ENCODE peak calls at places on chromosome 18, in four cellular contexts. One of them, this sample, is unnamed.

GRCh38 chr18:5142859-5143258 is 54.2 kb downstream of the AKAIN1 start:
- DNase-seq in HCT116: no peak
- DNase-seq in AG09309: no peak
- DNase-seq in choroid plexus epithelial cell: no peak
- DNase-seq in this sample: no peak

GRCh38 chr18:41753826-41754225 is 201.2 kb upstream of the PIK3C3 start:
- DNase-seq in AG09309: no peak
- DNase-seq in HCT116: no peak
- DNase-seq in choroid plexus epithelial cell: no peak
- DNase-seq in this sample: no peak

GRCh38 chr18:75137346-75137877 is 71.5 kb downstream of the PTGR3 start:
- DNase-seq in choroid plexus epithelial cell: no peak
- DNase-seq in HCT116: no peak
- DNase-seq in AG09309: no peak
- DNase-seq in this sample: no peak

GRCh38 chr18:69817335-69817935 is 130.2 kb downstream of the CD226 start:
- DNase-seq in choroid plexus epithelial cell: peak; percentile 61
- DNase-seq in AG09309: peak; percentile 66
- DNase-seq in HCT116: no peak
- DNase-seq in this sample: peak; percentile 33

GRCh38 chr18:41818381-41819355 is 136.4 kb upstream of the PIK3C3 start:
- DNase-seq in AG09309: no peak
- DNase-seq in choroid plexus epithelial cell: no peak
- DNase-seq in HCT116: no peak
- DNase-seq in this sample: no peak

GRCh38 chr18:49019446-49020045 is 68.8 kb upstream of the SMAD7 start:
- DNase-seq in choroid plexus epithelial cell: no peak
- DNase-seq in HCT116: no peak
- DNase-seq in AG09309: no peak
- DNase-seq in this sample: no peak

GRCh38 chr18:11984091-11984490 is 2.8 kb downstream of the IMPA2 start:
- DNase-seq in choroid plexus epithelial cell: no peak
- DNase-seq in AG09309: no peak
- DNase-seq in HCT116: no peak
- DNase-seq in this sample: no peak

GRCh38 chr18:47418746-47419145 is 167.3 kb upstream of the SKOR2 start:
- DNase-seq in AG09309: peak; percentile 16
- DNase-seq in HCT116: no peak
- DNase-seq in choroid plexus epithelial cell: no peak
- DNase-seq in this sample: no peak

GRCh38 chr18:75378674-75379315 is 48.7 kb downstream of the SMIM21 start:
- DNase-seq in HCT116: no peak
- DNase-seq in choroid plexus epithelial cell: no peak
- DNase-seq in AG09309: no peak
- DNase-seq in this sample: no peak

GRCh38 chr18:45526120-45526841 is 89.0 kb upstream of the SLC14A2 start:
- DNase-seq in HCT116: no peak
- DNase-seq in choroid plexus epithelial cell: peak; percentile 58
- DNase-seq in AG09309: peak; percentile 75
- DNase-seq in this sample: no peak

GRCh38 chr18:46677609-46678470 is 20.8 kb upstream of the LOXHD1 start:
- DNase-seq in HCT116: peak; percentile 2
- DNase-seq in choroid plexus epithelial cell: no peak
- DNase-seq in AG09309: no peak
- DNase-seq in this sample: no peak

GRCh38 chr18:28824183-28824574 is 647.2 kb upstream of the CDH2 start:
- DNase-seq in choroid plexus epithelial cell: no peak
- DNase-seq in HCT116: no peak
- DNase-seq in AG09309: no peak
- DNase-seq in this sample: no peak

GRCh38 chr18:40583671-40584070 is 1371.4 kb upstream of the PIK3C3 start:
- DNase-seq in AG09309: no peak
- DNase-seq in HCT116: no peak
- DNase-seq in choroid plexus epithelial cell: no peak
- DNase-seq in this sample: no peak

GRCh38 chr18:36851202-36851590 is 22.3 kb downstream of the KIAA1328 start:
- DNase-seq in AG09309: no peak
- DNase-seq in choroid plexus epithelial cell: no peak
- DNase-seq in HCT116: no peak
- DNase-seq in this sample: no peak

GRCh38 chr18:39564716-39565115 is 1999.1 kb upstream of the CELF4 start:
- DNase-seq in choroid plexus epithelial cell: no peak
- DNase-seq in AG09309: no peak
- DNase-seq in HCT116: no peak
- DNase-seq in this sample: no peak

GRCh38 chr18:49591271-49591670 is 29.4 kb downstream of the LIPG start:
- DNase-seq in HCT116: no peak
- DNase-seq in AG09309: no peak
- DNase-seq in choroid plexus epithelial cell: peak; percentile 27
- DNase-seq in this sample: no peak

GRCh38 chr18:79510731-79511141 is 115.0 kb downstream of the NFATC1 start:
- DNase-seq in choroid plexus epithelial cell: no peak
- DNase-seq in AG09309: no peak
- DNase-seq in HCT116: no peak
- DNase-seq in this sample: no peak

GRCh38 chr18:51196811-51197660 is 445 bp downstream of the MEX3C start:
- DNase-seq in HCT116: no peak
- DNase-seq in AG09309: no peak
- DNase-seq in choroid plexus epithelial cell: peak; percentile 64
- DNase-seq in this sample: no peak

GRCh38 chr18:45353530-45353929 is 261.7 kb upstream of the SLC14A2 start:
- DNase-seq in HCT116: no peak
- DNase-seq in choroid plexus epithelial cell: no peak
- DNase-seq in AG09309: no peak
- DNase-seq in this sample: no peak

GRCh38 chr18:63177822-63178525 is 141.6 kb downstream of the BCL2 start:
- DNase-seq in AG09309: no peak
- DNase-seq in choroid plexus epithelial cell: no peak
- DNase-seq in HCT116: no peak
- DNase-seq in this sample: peak; percentile 25

GRCh38 chr18:8703181-8703638 is 2.1 kb upstream of the MTCL1 start:
- DNase-seq in AG09309: no peak
- DNase-seq in HCT116: no peak
- DNase-seq in choroid plexus epithelial cell: no peak
- DNase-seq in this sample: no peak

GRCh38 chr18:13302611-13303267 is 84.2 kb downstream of the LDLRAD4 start:
- DNase-seq in HCT116: no peak
- DNase-seq in AG09309: no peak
- DNase-seq in choroid plexus epithelial cell: no peak
- DNase-seq in this sample: no peak

GRCh38 chr18:13301691-13302469 is 83.3 kb downstream of the LDLRAD4 start:
- DNase-seq in HCT116: no peak
- DNase-seq in choroid plexus epithelial cell: no peak
- DNase-seq in AG09309: no peak
- DNase-seq in this sample: no peak

GRCh38 chr18:13303761-13304364 is 85.3 kb downstream of the LDLRAD4 start:
- DNase-seq in choroid plexus epithelial cell: no peak
- DNase-seq in AG09309: no peak
- DNase-seq in HCT116: no peak
- DNase-seq in this sample: no peak

GRCh38 chr18:13308369-13308768 is 89.8 kb downstream of the LDLRAD4 start:
- DNase-seq in AG09309: no peak
- DNase-seq in HCT116: no peak
- DNase-seq in choroid plexus epithelial cell: no peak
- DNase-seq in this sample: no peak

GRCh38 chr18:13305326-13305725 is 86.8 kb downstream of the LDLRAD4 start:
- DNase-seq in choroid plexus epithelial cell: no peak
- DNase-seq in AG09309: no peak
- DNase-seq in HCT116: no peak
- DNase-seq in this sample: no peak
- H3K4me3 ChIP-seq in choroid plexus epithelial cell: no peak overlapping the region
- H3K4me3 ChIP-seq in AG09309: no peak overlapping the region
- H3K4me3 ChIP-seq in HCT116: no peak overlapping the region
- H3K4me3 ChIP-seq in this sample: no peak overlapping the region

GRCh38 chr18:73261923-73262322 is 394.1 kb upstream of the NETO1 start:
- DNase-seq in AG09309: no peak
- DNase-seq in choroid plexus epithelial cell: no peak
- DNase-seq in HCT116: no peak
- DNase-seq in this sample: no peak
- H3K4me3 ChIP-seq in AG09309: no peak overlapping the region
- H3K4me3 ChIP-seq in choroid plexus epithelial cell: no peak overlapping the region
- H3K4me3 ChIP-seq in HCT116: no peak overlapping the region
- H3K4me3 ChIP-seq in this sample: no peak overlapping the region

GRCh38 chr18:2982452-2983172 is 30.3 kb downstream of the LPIN2 start:
- DNase-seq in AG09309: no peak
- DNase-seq in choroid plexus epithelial cell: no peak
- DNase-seq in HCT116: no peak
- DNase-seq in this sample: no peak

GRCh38 chr18:2983296-2983695 is 29.6 kb downstream of the LPIN2 start:
- DNase-seq in choroid plexus epithelial cell: no peak
- DNase-seq in HCT116: no peak
- DNase-seq in AG09309: no peak
- DNase-seq in this sample: no peak

GRCh38 chr18:2979871-2980606 is 32.9 kb downstream of the LPIN2 start:
- DNase-seq in HCT116: no peak
- DNase-seq in choroid plexus epithelial cell: no peak
- DNase-seq in AG09309: no peak
- DNase-seq in this sample: no peak

GRCh38 chr18:2980607-2980923 is 32.4 kb downstream of the LPIN2 start:
- DNase-seq in AG09309: no peak
- DNase-seq in HCT116: no peak
- DNase-seq in choroid plexus epithelial cell: no peak
- DNase-seq in this sample: no peak

GRCh38 chr18:2981212-2981728 is 31.7 kb downstream of the LPIN2 start:
- DNase-seq in HCT116: no peak
- DNase-seq in AG09309: peak; percentile 42
- DNase-seq in choroid plexus epithelial cell: peak; percentile 97
- DNase-seq in this sample: peak; percentile 91
- H3K4me3 ChIP-seq in HCT116: no peak overlapping the region
- H3K4me3 ChIP-seq in AG09309: no peak overlapping the region
- H3K4me3 ChIP-seq in choroid plexus epithelial cell: no peak overlapping the region
- H3K4me3 ChIP-seq in this sample: no peak overlapping the region

GRCh38 chr18:23995180-23995579 is 19.4 kb upstream of the TTC39C start:
- DNase-seq in AG09309: no peak
- DNase-seq in choroid plexus epithelial cell: no peak
- DNase-seq in HCT116: no peak
- DNase-seq in this sample: no peak

GRCh38 chr18:23992119-23992940 is 22.2 kb upstream of the TTC39C start:
- DNase-seq in AG09309: no peak
- DNase-seq in choroid plexus epithelial cell: no peak
- DNase-seq in HCT116: no peak
- DNase-seq in this sample: no peak

GRCh38 chr18:23990474-23991410 is 23.8 kb upstream of the TTC39C start:
- DNase-seq in HCT116: no peak
- DNase-seq in AG09309: no peak
- DNase-seq in choroid plexus epithelial cell: no peak
- DNase-seq in this sample: no peak

GRCh38 chr18:23994361-23994902 is 20.1 kb upstream of the TTC39C start:
- DNase-seq in HCT116: peak; percentile 18
- DNase-seq in choroid plexus epithelial cell: peak; percentile 82
- DNase-seq in AG09309: peak; percentile 78
- DNase-seq in this sample: peak; percentile 85

DNA sequence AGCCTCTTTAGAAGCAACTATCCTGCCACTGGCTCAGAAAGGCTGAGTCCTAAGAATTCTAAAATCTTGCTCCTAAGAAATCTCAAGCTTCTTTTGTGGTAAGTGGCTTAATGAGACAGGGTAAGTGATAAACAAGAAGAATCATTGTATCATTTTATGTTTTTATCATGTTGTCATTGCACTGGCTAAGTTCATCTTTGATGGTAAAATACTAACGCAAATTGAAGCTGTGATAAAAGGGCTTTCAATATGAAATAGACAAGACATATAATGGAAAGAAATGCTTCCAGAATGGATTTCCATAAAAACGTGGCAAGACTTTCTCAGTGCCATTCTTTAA is 21.6 kb upstream of the TTC39C start:
- DNase-seq in HCT116: no peak
- DNase-seq in choroid plexus epithelial cell: no peak
- DNase-seq in AG09309: no peak
- DNase-seq in this sample: no peak
- H3K4me3 ChIP-seq in HCT116: no peak overlapping the region
- H3K4me3 ChIP-seq in choroid plexus epithelial cell: no peak overlapping the region
- H3K4me3 ChIP-seq in AG09309: no peak overlapping the region
- H3K4me3 ChIP-seq in this sample: no peak overlapping the region

DNA sequence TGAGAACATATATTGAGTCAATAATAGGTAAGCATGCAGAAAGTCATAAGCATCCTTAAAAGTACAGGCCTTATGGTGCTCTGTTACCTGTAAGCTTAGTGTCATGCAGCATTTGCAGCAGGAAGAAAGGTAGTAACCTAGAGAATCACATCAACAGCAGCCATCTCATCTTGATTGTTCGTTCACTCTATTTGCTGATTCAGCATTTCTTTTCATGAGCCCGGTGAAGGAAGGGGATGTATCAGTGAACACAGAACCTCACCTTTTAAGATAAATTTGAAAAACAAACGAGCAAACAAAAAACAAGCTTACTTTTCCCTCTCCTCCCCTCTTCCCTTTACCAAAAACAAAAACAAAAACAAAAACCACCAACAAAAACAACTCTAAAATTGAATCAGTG is 89.9 kb downstream of the MIB1 start:
- DNase-seq in HCT116: no peak
- DNase-seq in AG09309: no peak
- DNase-seq in choroid plexus epithelial cell: no peak
- DNase-seq in this sample: no peak
- H3K4me3 ChIP-seq in HCT116: no peak overlapping the region
- H3K4me3 ChIP-seq in AG09309: no peak overlapping the region
- H3K4me3 ChIP-seq in choroid plexus epithelial cell: no peak overlapping the region
- H3K4me3 ChIP-seq in this sample: no peak overlapping the region

DNA sequence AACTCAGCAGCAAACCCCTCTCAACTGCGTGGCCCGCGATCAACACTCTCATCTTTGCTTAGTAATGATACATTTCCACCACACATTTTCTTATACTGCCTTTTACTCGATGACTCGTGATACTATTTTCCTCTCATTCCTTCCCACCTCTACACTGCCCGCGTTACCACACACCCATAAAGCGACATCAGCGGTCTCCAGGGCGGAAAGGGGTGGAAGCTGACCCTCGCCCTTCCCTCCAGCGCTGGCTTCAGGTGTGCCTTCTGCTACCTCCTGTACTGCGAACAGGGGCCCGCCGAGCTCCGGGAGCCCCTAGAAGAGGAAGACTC is 1.3 kb downstream of the NETO1 start:
- DNase-seq in HCT116: no peak
- DNase-seq in AG09309: no peak
- DNase-seq in choroid plexus epithelial cell: no peak
- DNase-seq in this sample: no peak
- H3K4me3 ChIP-seq in HCT116: no peak overlapping the region
- H3K4me3 ChIP-seq in AG09309: peak overlapping the region; percentile 79
- H3K4me3 ChIP-seq in choroid plexus epithelial cell: no peak overlapping the region
- H3K4me3 ChIP-seq in this sample: peak overlapping the region; percentile 47

GRCh38 chr18:31744661-31745060 is 16.0 kb downstream of the SLC25A52 start:
- DNase-seq in choroid plexus epithelial cell: no peak
- DNase-seq in AG09309: no peak
- DNase-seq in HCT116: no peak
- DNase-seq in this sample: no peak
- H3K4me3 ChIP-seq in choroid plexus epithelial cell: no peak overlapping the region
- H3K4me3 ChIP-seq in AG09309: no peak overlapping the region
- H3K4me3 ChIP-seq in HCT116: no peak overlapping the region
- H3K4me3 ChIP-seq in this sample: no peak overlapping the region